ENCODE peak calls at places on chromosomes 3 and 15, in ten cellular contexts. I is fibroblast of mammary gland; A is activated naive CD4-positive, alpha-beta T cell; K is M059J; F is activated T-cell treated with anti-CD3 and anti-CD28 coated beads for 1 hour; M is T follicular helper cell; O is mesothelial cell of epicardium; T is A172; X is ascending aorta; Z is AG08396. S is an unnamed sample.

GRCh38 chr3:114608293-114608692 is 314.5 kb downstream of the TIGIT start:
- DNase-seq in A (no peak), M (no peak), O (no peak), X (no peak), I (peak), F (no peak), K (peak), T (peak), Z (peak), S (no peak)

GRCh38 chr15:35925634-35926380 is 379.8 kb upstream of the DPH6 start:
- DNase-seq in M (no peak), T (peak), F (no peak), A (no peak), X (no peak), I (peak), O (no peak), K (peak), Z (peak), S (peak)

GRCh38 chr3:110814170-110815007 is 257.2 kb upstream of the NECTIN3 start:
- DNase-seq in Z (peak), T (peak), O (no peak), I (peak), X (no peak), M (no peak), A (no peak), F (no peak), K (peak), S (peak)

GRCh38 chr15:70165811-70166284 is 68.1 kb upstream of the TLE3 start:
- DNase-seq in X (peak), K (no peak), Z (no peak), T (no peak), O (no peak), F (no peak), A (no peak), M (no peak), I (no peak), S (no peak)

GRCh38 chr3:71376911-71377310 is 206.6 kb downstream of the FOXP1 start:
- DNase-seq in I (no peak), A (no peak), X (no peak), T (no peak), Z (no peak), F (no peak), O (no peak), K (no peak), M (no peak), S (no peak)

GRCh38 chr15:77239892-77240608 is 169.1 kb upstream of the TSPAN3 start:
- DNase-seq in A (no peak), F (no peak), K (no peak), I (peak), Z (no peak), X (no peak), T (no peak), M (no peak), O (no peak), S (no peak)

GRCh38 chr3:42683875-42684593 is 1.3 kb upstream of the KLHL40 start:
- DNase-seq in F (no peak), K (peak), I (peak), X (peak), M (no peak), T (peak), Z (peak), A (no peak), O (no peak), S (peak)

GRCh38 chr15:57333487-57333886 is 42.8 kb upstream of the CGNL1 start:
- DNase-seq in Z (no peak), X (no peak), K (peak), I (no peak), A (no peak), F (no peak), M (no peak), O (no peak), T (peak), S (no peak)